ENCODE peak calls at places on chromosomes 2 and 18, in six cellular contexts. R is fibroblast of pulmonary artery, D is B cell, O is mucosa of descending colon, F is neural crest cell, H is left lung. T is an unnamed sample.

GRCh38 chr2:126864861-126865260 is 33.8 kb upstream of the TEX51 start:
- DNase-seq in R (no peak), D (no peak), O (no peak), F (no peak), H (no peak), T (peak)

GRCh38 chr2:179336782-179337534 is 72.3 kb upstream of the SESTD1 start:
- DNase-seq in H (no peak), F (no peak), O (no peak), D (no peak), R (peak), T (no peak)

GRCh38 chr2:28736034-28736433 is 15.6 kb upstream of the PPP1CB start:
- DNase-seq in R (peak), O (peak), F (no peak), H (peak), D (no peak), T (no peak)

GRCh38 chr2:69046221-69046662 is 33.3 kb downstream of the ANTXR1 start:
- DNase-seq in H (no peak), R (peak), O (no peak), D (no peak), F (no peak), T (no peak)

GRCh38 chr2:127080226-127080940 is 26.6 kb downstream of the BIN1 start:
- DNase-seq in O (no peak), D (peak), H (no peak), F (no peak), R (no peak), T (no peak)

GRCh38 chr2:127695491-127696472 is 5.5 kb upstream of the SFT2D3 start:
- DNase-seq in F (peak), R (peak), O (peak), H (peak), D (no peak), T (no peak)

GRCh38 chr18:76490701-76491171 is 4.3 kb downstream of the ZNF516 start:
- DNase-seq in H (peak), F (peak), D (no peak), R (peak), O (peak), T (no peak)

GRCh38 chr2:128312411-128312810 is 6.3 kb downstream of the HS6ST1 start:
- DNase-seq in F (no peak), R (no peak), D (peak), H (peak), O (peak), T (no peak)

GRCh38 chr2:47519604-47520301 is 116.8 kb downstream of the MSH2 start:
- DNase-seq in H (no peak), R (no peak), D (no peak), O (no peak), F (no peak), T (no peak)

GRCh38 chr2:216829533-216829932 is 30.3 kb downstream of the TNP1 start:
- DNase-seq in O (peak), H (peak), D (no peak), F (no peak), R (peak), T (no peak)

GRCh38 chr2:51881673-51882072 is 849.7 kb upstream of the NRXN1 start:
- DNase-seq in H (no peak), D (no peak), R (no peak), F (no peak), O (no peak), T (no peak)

GRCh38 chr2:120791961-120792295 is 56.3 kb downstream of the GLI2 start:
- DNase-seq in F (no peak), D (no peak), H (no peak), R (no peak), O (no peak), T (no peak)

GRCh38 chr18:48800877-48801727 is 149.7 kb downstream of the SMAD7 start:
- DNase-seq in R (no peak), O (peak), D (peak), F (no peak), H (peak), T (peak)

GRCh38 chr18:8478166-8478967 is 130.9 kb upstream of the RAB12 start:
- DNase-seq in R (peak), O (peak), D (peak), F (peak), H (peak), T (peak)

GRCh38 chr2:88608184-88608583 is 19.1 kb downstream of the EIF2AK3 start:
- DNase-seq in D (no peak), O (no peak), R (no peak), H (no peak), F (no peak), T (no peak)

GRCh38 chr2:65638438-65638837 is 206.0 kb upstream of the SPRED2 start:
- DNase-seq in D (no peak), R (no peak), O (no peak), F (no peak), H (no peak), T (no peak)

GRCh38 chr2:236772220-236772837 is 202.7 kb downstream of the ACKR3 start:
- DNase-seq in F (no peak), D (no peak), H (no peak), O (no peak), R (no peak), T (no peak)

GRCh38 chr2:24613154-24613814 is 122.2 kb downstream of the NCOA1 start:
- DNase-seq in O (no peak), F (peak), R (peak), H (no peak), D (no peak), T (no peak)
- TF ChIP-seq CTCF in O (no peak), F (peak), R (peak), H (no peak), D (no peak), T (peak)

GRCh38 chr2:180524458-180524857 is 455.9 kb upstream of the UBE2E3 start:
- DNase-seq in F (no peak), O (no peak), R (no peak), D (no peak), H (no peak), T (no peak)
- TF ChIP-seq CTCF in F (no peak), O (no peak), R (no peak), D (no peak), H (no peak), T (no peak)

DNA sequence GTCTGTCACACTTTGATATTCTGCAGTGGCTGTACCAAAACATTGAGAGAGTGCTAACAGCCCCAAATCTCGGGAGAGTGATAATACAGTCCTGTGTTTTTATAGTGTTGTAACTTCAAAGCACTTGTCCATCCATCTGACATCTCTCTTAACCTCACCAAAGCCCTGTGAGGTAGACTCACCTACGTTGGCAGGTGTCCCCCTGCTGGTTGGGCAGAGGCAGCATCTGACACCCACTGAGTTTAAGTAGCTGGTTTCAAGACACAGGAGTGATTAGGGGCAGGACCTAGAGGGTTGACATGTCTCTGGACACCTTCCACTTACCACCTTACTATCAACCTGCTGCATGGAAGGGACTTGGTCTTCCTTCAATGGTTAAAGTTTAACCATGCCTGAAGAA is 22.9 kb downstream of the COLEC12 start:
- DNase-seq in R (no peak), D (no peak), H (no peak), F (no peak), O (no peak), T (no peak)
- TF ChIP-seq CTCF in R (no peak), D (peak), H (peak), F (peak), O (no peak), T (peak)

GRCh38 chr2:43169987-43170732 is 56.2 kb downstream of the ZFP36L2 start:
- DNase-seq in O (peak), F (peak), D (peak), R (no peak), H (no peak), T (no peak)

GRCh38 chr2:43168016-43168369 is 58.4 kb downstream of the ZFP36L2 start:
- DNase-seq in D (no peak), O (no peak), H (no peak), R (no peak), F (no peak), T (no peak)

GRCh38 chr2:43171789-43172188 is 54.6 kb downstream of the ZFP36L2 start:
- DNase-seq in H (no peak), O (peak), F (no peak), R (peak), D (peak), T (no peak)

GRCh38 chr2:43170733-43171101 is 55.7 kb downstream of the ZFP36L2 start:
- DNase-seq in R (no peak), O (peak), H (no peak), F (no peak), D (no peak), T (no peak)

DNA sequence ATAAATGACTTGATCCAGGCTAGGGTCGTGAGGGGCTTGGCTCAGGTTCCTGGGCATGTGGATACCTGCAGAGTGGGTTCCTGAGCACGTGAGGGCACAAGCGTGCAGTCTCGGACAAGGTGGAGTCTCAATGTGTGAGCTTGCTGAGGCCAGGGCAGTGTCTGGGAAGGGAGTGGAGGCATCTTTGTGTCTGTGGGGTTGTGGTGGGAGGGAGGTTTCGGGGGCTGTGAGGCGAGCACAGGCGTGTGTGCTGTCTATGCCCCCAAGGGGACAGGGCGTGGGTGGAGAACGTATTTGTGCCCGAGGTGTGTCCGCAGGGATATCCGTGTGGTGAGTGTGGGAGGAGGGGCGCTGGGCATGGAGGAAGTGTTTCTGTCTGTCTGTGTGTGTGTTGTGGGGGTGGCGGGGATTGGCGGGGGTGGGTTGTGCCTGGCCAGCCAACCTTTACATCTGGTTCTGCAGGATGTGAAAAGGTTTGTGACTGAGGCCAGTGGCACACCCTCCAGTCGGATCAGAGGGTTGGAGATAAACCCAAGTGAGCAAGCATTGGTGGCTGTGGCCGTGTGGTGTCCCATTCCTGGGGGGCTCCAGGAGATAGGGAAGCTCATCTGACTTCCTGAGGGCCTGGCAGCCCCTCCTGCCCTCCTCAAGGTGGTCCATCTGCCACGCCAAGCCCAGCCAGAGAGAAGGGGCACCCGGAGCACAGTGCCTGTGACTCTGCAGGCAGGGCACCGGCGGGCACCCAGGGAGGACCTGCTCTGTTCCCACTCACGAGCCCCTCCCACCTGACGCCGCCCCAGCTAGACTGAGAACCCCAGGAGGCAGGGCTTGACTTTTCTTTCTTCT is 57.1 kb downstream of the ZFP36L2 start:
- DNase-seq in F (no peak), D (peak), H (peak), O (peak), R (no peak), T (no peak)
- TF ChIP-seq CTCF in F (no peak), D (no peak), H (no peak), O (no peak), R (no peak), T (no peak)

DNA sequence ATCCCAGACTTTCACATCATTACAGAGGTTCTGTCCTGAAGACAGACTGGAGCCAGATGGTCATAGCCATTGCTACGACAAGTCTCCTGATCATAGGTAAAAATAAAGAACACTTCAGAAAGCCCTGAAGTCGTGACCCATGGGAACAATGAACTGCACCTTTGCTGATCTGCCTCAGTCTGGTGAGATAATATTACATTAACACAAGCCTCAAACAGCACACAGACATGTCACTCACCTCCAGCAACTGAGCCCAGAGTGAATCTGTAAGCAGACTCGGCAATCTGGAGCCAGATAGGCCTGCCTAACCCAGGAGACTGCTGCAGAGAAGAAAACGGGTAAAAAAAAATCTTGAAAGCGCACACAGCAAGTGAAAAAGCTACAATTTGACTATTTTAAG is 79.2 kb downstream of the SLC25A12 start:
- DNase-seq in H (no peak), F (no peak), O (no peak), D (no peak), R (no peak), T (no peak)
- TF ChIP-seq CTCF in H (no peak), F (no peak), O (no peak), D (no peak), R (no peak), T (no peak)

GRCh38 chr2:231336700-231337099 is 58.8 kb upstream of the B3GNT7 start:
- DNase-seq in O (no peak), D (no peak), F (no peak), R (no peak), H (no peak), T (no peak)

GRCh38 chr2:231334981-231335380 is 60.5 kb upstream of the B3GNT7 start:
- DNase-seq in H (no peak), F (no peak), R (no peak), D (no peak), O (no peak), T (no peak)

GRCh38 chr2:231334179-231334930 is 61.2 kb upstream of the B3GNT7 start:
- DNase-seq in R (no peak), D (no peak), H (peak), O (no peak), F (no peak), T (no peak)

GRCh38 chr2:231336236-231336635 is 59.3 kb upstream of the B3GNT7 start:
- DNase-seq in H (no peak), R (no peak), O (no peak), D (no peak), F (no peak), T (no peak)

GRCh38 chr2:231335591-231335990 is 59.9 kb upstream of the B3GNT7 start:
- DNase-seq in H (no peak), O (no peak), R (no peak), D (no peak), F (no peak), T (no peak)
- TF ChIP-seq CTCF in H (no peak), O (no peak), R (no peak), D (no peak), F (no peak), T (no peak)

GRCh38 chr2:19747310-19748072 is 154.3 kb downstream of the TTC32 start:
- DNase-seq in D (no peak), R (no peak), F (no peak), O (no peak), H (no peak), T (no peak)

GRCh38 chr2:19746137-19746585 is 155.6 kb downstream of the TTC32 start:
- DNase-seq in F (no peak), O (no peak), H (no peak), D (no peak), R (no peak), T (no peak)

GRCh38 chr2:19748073-19748375 is 153.8 kb downstream of the TTC32 start:
- DNase-seq in H (no peak), O (no peak), R (no peak), D (no peak), F (no peak), T (no peak)

GRCh38 chr2:19745318-19746136 is 156.3 kb downstream of the TTC32 start:
- DNase-seq in H (no peak), F (no peak), O (no peak), R (no peak), D (no peak), T (no peak)

GRCh38 chr2:19746611-19747309 is 155.0 kb downstream of the TTC32 start:
- DNase-seq in F (peak), H (no peak), R (no peak), O (no peak), D (no peak), T (no peak)
- TF ChIP-seq CTCF in F (peak), H (no peak), R (peak), O (no peak), D (no peak), T (peak)

GRCh38 chr2:25672500-25673169 is 742 bp downstream of the DTNB start:
- DNase-seq in F (peak), H (peak), D (peak), O (peak), R (peak), T (no peak)
- TF ChIP-seq CTCF in F (no peak), H (no peak), D (no peak), O (no peak), R (no peak), T (peak)

GRCh38 chr18:41938445-41938844 is 16.6 kb upstream of the PIK3C3 start:
- DNase-seq in D (no peak), R (peak), F (no peak), H (no peak), O (no peak), T (no peak)

GRCh38 chr18:41939326-41939725 is 15.7 kb upstream of the PIK3C3 start:
- DNase-seq in F (no peak), H (no peak), R (peak), D (no peak), O (no peak), T (no peak)

GRCh38 chr18:41942254-41942653 is 12.8 kb upstream of the PIK3C3 start:
- DNase-seq in D (no peak), F (no peak), O (no peak), R (no peak), H (no peak), T (no peak)

GRCh38 chr18:41936471-41937134 is 18.4 kb upstream of the PIK3C3 start:
- DNase-seq in O (no peak), R (no peak), H (no peak), F (no peak), D (no peak), T (no peak)

DNA sequence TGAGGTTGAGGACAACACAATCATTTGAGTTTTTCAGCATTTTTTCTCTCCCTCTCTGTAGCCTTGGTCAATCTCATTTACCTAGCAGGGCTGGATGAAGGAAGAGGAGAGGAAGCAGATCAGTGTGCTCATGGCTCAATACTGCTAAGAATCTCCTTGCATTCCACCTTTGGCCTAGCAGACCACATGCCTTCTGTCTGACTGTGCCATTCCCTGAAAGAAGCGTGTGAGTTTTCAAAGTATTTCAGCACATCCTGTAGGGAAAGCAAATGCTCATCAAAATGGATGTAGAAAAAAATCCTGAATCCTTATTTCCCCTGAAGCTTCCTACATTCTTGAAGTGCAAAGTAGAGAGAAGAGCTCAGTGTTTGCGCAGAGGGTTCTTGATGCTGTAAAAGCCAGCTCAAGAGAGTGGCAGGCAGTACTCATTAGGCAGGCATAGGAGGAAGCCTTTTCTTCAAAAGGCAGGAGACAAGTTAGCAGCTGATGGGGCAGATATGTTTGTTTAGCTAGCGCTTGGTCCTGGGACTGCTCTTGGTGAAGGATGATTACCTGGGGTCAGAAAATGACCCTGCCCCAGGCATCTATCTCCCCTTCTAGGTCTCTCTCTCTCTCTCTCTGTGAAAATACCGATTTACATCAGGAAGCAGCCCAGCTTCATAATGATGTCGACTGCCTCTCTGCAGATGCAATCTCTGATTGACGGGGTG is 14.4 kb upstream of the PIK3C3 start:
- DNase-seq in O (no peak), D (no peak), R (peak), H (no peak), F (no peak), T (no peak)
- TF ChIP-seq CTCF in O (no peak), D (no peak), R (no peak), H (no peak), F (no peak), T (no peak)

T was measured in type B pancreatic cell.